ENCODE peak calls at places on chromosomes 11 and 22, in eight cellular contexts. Z is fibroblast of the conjunctiva; K is NCI-H187; N is GM19239; W is Peyer's patch; E is stimulated activated CD4-positive, alpha-beta T cell treated with anti-CD3 and anti-CD28 coated beads, Interleukin-4, amount 100 ng/mL, for 48 hours; P is GM12878; L is NCI-H1092. J is an unnamed sample.

GRCh38 chr11:4211991-4212390 is 117.4 kb downstream of the RRM1 start:
- DNase-seq in Z (no peak), K (no peak), N (no peak), W (no peak), E (no peak), P (no peak), L (no peak), J (no peak)

GRCh38 chr11:3939651-3940190 is 84.3 kb downstream of the STIM1 start:
- DNase-seq in Z (no peak), K (no peak), N (no peak), W (no peak), E (no peak), P (no peak), L (no peak), J (no peak)

GRCh38 chr22:27876684-27877083 is 42.4 kb downstream of the PITPNB start:
- DNase-seq in Z (peak; percentile 49), K (peak; percentile 63), N (no peak), W (no peak), E (no peak), P (no peak), L (peak; percentile 86), J (no peak)

GRCh38 chr11:70078095-70078795 is at the start of gene ANO1:
- DNase-seq in Z (no peak), K (no peak), N (no peak), W (no peak), E (no peak), P (no peak), L (no peak), J (no peak)

GRCh38 chr22:36546932-36547331 is 18.0 kb upstream of the EIF3D start:
- DNase-seq in Z (no peak), K (no peak), N (no peak), W (no peak), E (no peak), P (no peak), L (no peak), J (no peak)

GRCh38 chr11:27183672-27184457 is 143.2 kb downstream of the BBOX1 start:
- DNase-seq in Z (peak; percentile 63), K (peak; percentile 37), N (no peak), W (peak; percentile 79), E (peak; percentile 12), P (peak; percentile 12), L (peak; percentile 46), J (no peak)

GRCh38 chr11:119615003-119615878 is 113.8 kb downstream of the NECTIN1 start:
- DNase-seq in Z (peak; percentile 18), K (no peak), N (peak; percentile 65), W (no peak), E (no peak), P (peak; percentile 48), L (no peak), J (no peak)

GRCh38 chr11:73158356-73159051 is 16.4 kb upstream of the FCHSD2 start:
- DNase-seq in Z (no peak), K (no peak), N (no peak), W (peak; percentile 42), E (no peak), P (no peak), L (no peak), J (no peak)

GRCh38 chr22:16915711-16916110 is 90.5 kb upstream of the XKR3 start:
- DNase-seq in Z (no peak), K (no peak), N (no peak), W (no peak), E (no peak), P (no peak), L (no peak), J (no peak)

GRCh38 chr11:79437981-79438630 is 2.7 kb downstream of the TENM4 start:
- DNase-seq in Z (no peak), K (no peak), N (no peak), W (no peak), E (no peak), P (no peak), L (no peak), J (no peak)

GRCh38 chr11:12629601-12630313 is 44.5 kb upstream of the TEAD1 start:
- DNase-seq in Z (no peak), K (no peak), N (no peak), W (no peak), E (no peak), P (no peak), L (no peak), J (no peak)

GRCh38 chr11:119727523-119728081 is 1.4 kb downstream of the NECTIN1 start:
- DNase-seq in Z (no peak), K (no peak), N (peak; percentile 54), W (peak; percentile 69), E (no peak), P (no peak), L (peak; percentile 25), J (no peak)

GRCh38 chr11:59973097-59973496 is 9.3 kb downstream of the OOSP4A start:
- DNase-seq in Z (no peak), K (no peak), N (no peak), W (no peak), E (no peak), P (no peak), L (no peak), J (no peak)

GRCh38 chr11:74462009-74462408 is 5.3 kb downstream of the KCNE3 start:
- DNase-seq in Z (no peak), K (no peak), N (no peak), W (peak; percentile 83), E (no peak), P (no peak), L (no peak), J (no peak)

GRCh38 chr11:69654001-69654659 is 13.2 kb downstream of the CCND1 start:
- DNase-seq in Z (no peak), K (no peak), N (no peak), W (no peak), E (no peak), P (no peak), L (no peak), J (no peak)

J was measured in stimulated activated effector memory CD8-positive, alpha-beta T cell treated with anti-CD3 and anti-CD28 coated beads, Interleukin-12 subunit alpha, Interleukin-12 subunit beta, amount 100 ng/mL, for 72 hours.